ENCODE peak calls at places on chromosomes 1 and 21, in eight cellular contexts. S, V, J, O, E, R, W and Y are unnamed samples.

GRCh38 chr1:59601032-59601431 is 213.7 kb upstream of the HOOK1 start:
- DNase-seq in V (peak; percentile 42), J (no peak), R (no peak), O (no peak), E (peak; percentile 51), S (no peak), W (no peak), Y (no peak)

GRCh38 chr1:227730630-227731151 is 4.4 kb downstream of the JMJD4 start:
- DNase-seq in O (no peak), V (peak; percentile 63), S (no peak), R (no peak), J (no peak), W (no peak), E (no peak), Y (no peak)

GRCh38 chr1:99557556-99558256 is 88.2 kb upstream of the PALMD start:
- DNase-seq in V (no peak), E (peak; percentile 36), J (no peak), R (no peak), O (no peak), S (no peak), W (no peak), Y (no peak)

GRCh38 chr1:24484208-24484607 is 18.4 kb upstream of the RCAN3 start:
- DNase-seq in V (no peak), O (no peak), E (no peak), W (no peak), R (no peak), S (no peak), J (no peak), Y (no peak)

GRCh38 chr1:176566004-176566975 is 103.3 kb downstream of the PAPPA2 start:
- DNase-seq in V (no peak), W (no peak), R (no peak), O (no peak), J (no peak), E (no peak), S (no peak), Y (no peak)

GRCh38 chr1:175901076-175901475 is 157.7 kb upstream of the TNR start:
- DNase-seq in V (no peak), O (no peak), S (no peak), E (no peak), R (no peak), W (no peak), J (no peak), Y (no peak)

GRCh38 chr1:27665016-27665651 is 6.9 kb downstream of the IFI6 start:
- DNase-seq in V (no peak), O (no peak), J (no peak), S (no peak), E (no peak), W (no peak), R (no peak), Y (no peak)

GRCh38 chr1:169604781-169605560 is 18.7 kb upstream of the F5 start:
- DNase-seq in J (no peak), V (no peak), E (no peak), S (no peak), W (no peak), O (peak; percentile 98), R (no peak), Y (no peak)

GRCh38 chr1:234848972-234849641 is 239.1 kb upstream of the IRF2BP2 start:
- DNase-seq in S (no peak), W (no peak), V (no peak), R (no peak), E (peak; percentile 94), J (no peak), O (peak; percentile 88), Y (no peak)

GRCh38 chr21:34707876-34708325 is 39.1 kb downstream of the CLIC6 start:
- DNase-seq in W (no peak), S (no peak), V (no peak), E (no peak), O (no peak), J (no peak), R (peak; percentile 13), Y (no peak)